ENCODE peak calls at places on chromosomes 12 and 14, in nine cellular contexts. S is ovary, K is heart left ventricle, A is tibial nerve, V is upper lobe of right lung, N is A549, L is transverse colon, X is Peyer's patch, H is heart right ventricle. P is an unnamed sample. For H3K4me1, the result is how much of the 10 kb centered on the place peaks cover.

GRCh38 chr12:124296295-124296915 is 1.5 kb downstream of the RFLNA start:
- DNase-seq in S (no peak), K (peak), A (no peak), V (no peak), N (no peak), L (peak), X (peak), H (no peak), P (no peak)

GRCh38 chr14:104353921-104354701 is 215.7 kb downstream of the KIF26A start:
- DNase-seq in S (peak), K (peak), A (no peak), V (peak), N (no peak), L (peak), X (peak), H (peak), P (no peak)

GRCh38 chr12:88944403-88944802 is 364.1 kb upstream of the KITLG start:
- DNase-seq in S (no peak), K (no peak), A (no peak), V (no peak), N (peak), L (no peak), X (no peak), H (no peak), P (no peak)

GRCh38 chr12:121966959-121967358 is 48.6 kb downstream of the CFAP251 start:
- DNase-seq in S (no peak), K (no peak), A (no peak), V (no peak), N (no peak), L (no peak), X (no peak), H (peak), P (no peak)

GRCh38 chr14:91897121-91897701 is 29.9 kb upstream of the TC2N start:
- DNase-seq in S (no peak), K (no peak), A (peak), V (peak), N (peak), L (peak), X (no peak), H (peak), P (peak)

GRCh38 chr14:105201928-105202513 is 20.9 kb upstream of the NUDT14 start:
- DNase-seq in S (no peak), K (no peak), A (no peak), V (no peak), N (no peak), L (no peak), X (peak), H (no peak), P (no peak)

GRCh38 chr12:108753969-108754368 is 22.7 kb upstream of the CORO1C start:
- DNase-seq in S (no peak), K (no peak), A (no peak), V (no peak), N (no peak), L (no peak), X (no peak), H (no peak), P (no peak)

GRCh38 chr14:54446201-54446693 is 5.1 kb upstream of the CNIH1 start:
- DNase-seq in S (peak), K (no peak), A (no peak), V (no peak), N (no peak), L (peak), X (peak), H (no peak), P (no peak)

GRCh38 chr12:1882850-1883470 is 35.5 kb downstream of the CACNA2D4 start:
- DNase-seq in S (no peak), K (no peak), A (no peak), V (no peak), N (no peak), L (no peak), X (no peak), H (no peak), P (no peak)

GRCh38 chr12:42421844-42422779 is 96.1 kb downstream of the PPHLN1 start:
- DNase-seq in S (no peak), K (no peak), A (no peak), V (no peak), N (peak), L (no peak), X (no peak), H (peak), P (no peak)

GRCh38 chr12:29103539-29103974 is 45.5 kb upstream of the FAR2 start:
- DNase-seq in S (no peak), K (no peak), A (no peak), V (no peak), N (no peak), L (peak), X (no peak), H (no peak), P (no peak)

GRCh38 chr12:120229071-120229582 is 28.2 kb upstream of the RPLP0 start:
- DNase-seq in S (peak), K (no peak), A (no peak), V (no peak), N (peak), L (no peak), X (peak), H (peak), P (no peak)

GRCh38 chr14:102277874-102278630 is 26.9 kb downstream of the MOK start:
- DNase-seq in S (no peak), K (no peak), A (no peak), V (no peak), N (no peak), L (no peak), X (no peak), H (no peak), P (no peak)

GRCh38 chr14:67547224-67547780 is 14.2 kb downstream of the PLEKHH1 start:
- DNase-seq in S (no peak), K (no peak), A (no peak), V (no peak), N (no peak), L (no peak), X (no peak), H (no peak), P (no peak)

GRCh38 chr14:76918751-76919421 is 92.7 kb downstream of the LRRC74A start:
- DNase-seq in S (peak), K (peak), A (peak), V (peak), N (peak), L (peak), X (peak), H (peak), P (peak)

GRCh38 chr14:36657409-36658090 is 4.1 kb upstream of the PAX9 start:
- DNase-seq in S (no peak), K (no peak), A (no peak), V (no peak), N (no peak), L (no peak), X (no peak), H (no peak), P (peak)

GRCh38 chr14:25896777-25897176 is 701.1 kb downstream of the NOVA1 start:
- DNase-seq in S (no peak), K (no peak), A (no peak), V (no peak), N (no peak), L (no peak), X (no peak), H (no peak), P (no peak)

GRCh38 chr12:7433276-7433822 is 10.6 kb downstream of the CD163L1 start:
- DNase-seq in S (no peak), K (no peak), A (no peak), V (no peak), N (peak), L (no peak), X (no peak), H (no peak), P (no peak)

GRCh38 chr14:58617619-58618018 is 20.1 kb upstream of the DACT1 start:
- DNase-seq in S (no peak), K (no peak), A (no peak), V (no peak), N (no peak), L (no peak), X (no peak), H (no peak), P (no peak)

GRCh38 chr12:99806304-99806703 is 158.8 kb downstream of the GARIN6 start:
- DNase-seq in S (no peak), K (no peak), A (no peak), V (no peak), N (no peak), L (no peak), X (no peak), H (no peak), P (no peak)

GRCh38 chr12:72133497-72134055 is 138.6 kb upstream of the TRHDE start:
- DNase-seq in S (no peak), K (no peak), A (no peak), V (no peak), N (no peak), L (no peak), X (no peak), H (no peak), P (no peak)

GRCh38 chr14:36555998-36556743 is 26.2 kb downstream of the NKX2-8 start:
- DNase-seq in S (no peak), K (no peak), A (no peak), V (no peak), N (no peak), L (no peak), X (no peak), H (no peak), P (no peak)

GRCh38 chr12:51320311-51320694 is 3.7 kb downstream of the BIN2 start:
- DNase-seq in S (no peak), K (no peak), A (no peak), V (no peak), N (peak), L (no peak), X (no peak), H (no peak), P (no peak)
- H3K27ac ChIP-seq in S (no peak), K (no peak), A (peak), V (no peak), N (peak), L (no peak), X (no peak), H (no peak), P (no peak)

GRCh38 chr12:109830718-109831117 is 2.5 kb downstream of the TRPV4 start:
- DNase-seq in S (no peak), K (no peak), A (no peak), V (no peak), N (no peak), L (no peak), X (no peak), H (no peak), P (no peak)

GRCh38 chr12:109831929-109832328 is 1.3 kb downstream of the TRPV4 start:
- DNase-seq in S (no peak), K (no peak), A (no peak), V (no peak), N (no peak), L (no peak), X (no peak), H (no peak), P (no peak)

GRCh38 chr12:109833307-109834189 is at the start of gene TRPV4:
- DNase-seq in S (no peak), K (peak), A (no peak), V (peak), N (no peak), L (no peak), X (no peak), H (no peak), P (peak)

GRCh38 chr12:109831365-109831764 is 1.8 kb downstream of the TRPV4 start:
- DNase-seq in S (no peak), K (no peak), A (no peak), V (no peak), N (no peak), L (no peak), X (no peak), H (no peak), P (no peak)

GRCh38 chr12:109832534-109833306 is 478 bp downstream of the TRPV4 start:
- DNase-seq in S (no peak), K (peak), A (no peak), V (no peak), N (no peak), L (no peak), X (no peak), H (no peak), P (no peak)
- H3K4me3 ChIP-seq in S (no peak), K (peak), A (peak), V (peak), N (no peak), L (peak), X (peak), H (peak), P (peak)

DNA sequence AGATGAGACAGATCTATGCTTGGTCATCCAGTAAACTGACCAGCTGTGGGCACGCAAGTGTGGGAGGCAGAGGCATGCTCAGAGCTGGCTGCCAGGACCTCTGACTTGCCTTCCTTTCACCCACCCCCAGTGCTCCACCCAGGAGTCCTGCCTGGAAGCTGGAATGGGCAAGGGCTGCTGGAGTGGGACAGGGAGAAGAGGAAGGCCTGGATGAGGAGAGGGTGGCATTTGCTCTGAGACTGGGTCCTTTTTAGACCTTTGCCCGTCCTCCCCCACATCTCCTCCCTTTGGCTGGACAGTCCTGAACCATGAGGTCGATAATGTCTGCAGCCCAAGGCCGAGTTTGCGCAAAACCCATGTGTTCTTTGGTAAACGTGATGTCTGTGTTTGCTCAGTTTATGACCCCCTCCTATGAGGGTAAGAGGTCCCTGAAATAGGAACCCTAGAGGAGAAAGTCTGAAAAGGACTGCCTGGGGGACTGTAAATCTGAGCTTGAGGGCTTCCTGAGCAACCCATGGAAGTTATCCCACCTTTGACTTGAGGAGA is 3.8 kb upstream of the INHBE start:
- DNase-seq in S (no peak), K (no peak), A (no peak), V (no peak), N (peak), L (no peak), X (no peak), H (no peak), P (peak)
- H3K4me1 ChIP-seq in S (under half), K (under half), A (under half), V (under half), N (half or more), L (under half), X (under half), H (under half), P (under half)

GRCh38 chr12:26109343-26109841 is 15.4 kb downstream of the BHLHE41 start:
- DNase-seq in S (peak), K (no peak), A (no peak), V (no peak), N (no peak), L (no peak), X (no peak), H (no peak), P (peak)
- H3K27ac ChIP-seq in S (peak), K (peak), A (peak), V (peak), N (no peak), L (no peak), X (no peak), H (no peak), P (peak)

DNA sequence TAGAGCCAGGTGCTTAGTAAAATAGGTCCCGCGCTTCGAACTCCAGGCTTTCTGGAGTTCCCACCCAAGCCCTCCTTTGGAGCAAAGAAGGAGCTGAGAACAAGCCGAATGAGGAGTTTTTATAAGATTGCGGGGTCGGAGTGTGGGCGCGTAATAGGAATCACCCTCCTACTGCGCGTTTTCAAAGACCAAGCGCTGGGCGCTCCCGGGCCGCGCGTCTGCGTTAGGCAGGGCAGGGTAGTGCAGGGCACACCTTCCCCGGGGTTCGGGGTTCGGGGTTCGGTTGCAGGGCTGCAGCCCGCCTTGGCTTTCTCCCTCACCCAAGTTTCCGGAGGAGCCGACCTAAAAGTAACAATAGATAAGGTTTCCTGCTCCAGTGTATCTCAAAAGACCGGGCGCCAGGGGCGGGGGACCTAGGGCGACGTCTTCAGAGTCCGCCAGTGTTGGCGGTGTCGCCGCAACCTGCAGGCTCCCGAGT is 3.6 kb downstream of the SSTR1 start:
- DNase-seq in S (no peak), K (no peak), A (no peak), V (no peak), N (no peak), L (no peak), X (no peak), H (peak), P (no peak)
- H3K4me3 ChIP-seq in S (peak), K (peak), A (peak), V (peak), N (no peak), L (no peak), X (peak), H (peak), P (no peak)

GRCh38 chr14:71710001-71710400 is 222.2 kb upstream of the RGS6 start:
- DNase-seq in S (no peak), K (no peak), A (no peak), V (no peak), N (no peak), L (no peak), X (no peak), H (no peak), P (no peak)

GRCh38 chr14:71709076-71709475 is 223.2 kb upstream of the RGS6 start:
- DNase-seq in S (no peak), K (no peak), A (no peak), V (no peak), N (no peak), L (no peak), X (no peak), H (no peak), P (no peak)

GRCh38 chr14:71711619-71712018 is 220.6 kb upstream of the RGS6 start:
- DNase-seq in S (no peak), K (no peak), A (no peak), V (no peak), N (no peak), L (no peak), X (no peak), H (no peak), P (no peak)

GRCh38 chr14:71712478-71712877 is 219.8 kb upstream of the RGS6 start:
- DNase-seq in S (no peak), K (no peak), A (no peak), V (no peak), N (no peak), L (no peak), X (no peak), H (no peak), P (no peak)

GRCh38 chr14:71711131-71711530 is 221.1 kb upstream of the RGS6 start:
- DNase-seq in S (no peak), K (no peak), A (no peak), V (no peak), N (no peak), L (no peak), X (no peak), H (no peak), P (no peak)
- H3K4me1 ChIP-seq in S (under half), K (under half), A (under half), V (under half), N (under half), L (under half), X (under half), H (under half), P (under half)